ENCODE peak calls at places on chromosome 2, in seven cellular contexts. Z, V, E, O, W, L and X are unnamed samples.

GRCh38 chr2:230362030-230362691 is 35.2 kb downstream of the SP140L start:
- DNase-seq in Z (no peak), V (no peak), E (no peak), O (no peak), W (no peak), L (no peak), X (no peak)

GRCh38 chr2:106167067-106167466 is 27.0 kb downstream of the UXS1 start:
- DNase-seq in Z (no peak), V (no peak), E (no peak), O (no peak), W (no peak), L (no peak), X (no peak)

GRCh38 chr2:33111002-33111446 is 164.3 kb downstream of the LTBP1 start:
- DNase-seq in Z (no peak), V (no peak), E (no peak), O (no peak), W (no peak), L (no peak), X (no peak)

GRCh38 chr2:107542314-107542740 is 284.4 kb upstream of the RGPD4 start:
- DNase-seq in Z (no peak), V (no peak), E (no peak), O (no peak), W (no peak), L (no peak), X (no peak)

GRCh38 chr2:40016151-40016885 is 237.3 kb upstream of the THUMPD2 start:
- DNase-seq in Z (no peak), V (no peak), E (no peak), O (no peak), W (no peak), L (no peak), X (no peak)

GRCh38 chr2:128819092-128819491 is 500.4 kb upstream of the HS6ST1 start:
- DNase-seq in Z (no peak), V (no peak), E (no peak), O (no peak), W (no peak), L (no peak), X (no peak)

GRCh38 chr2:41618754-41619153 is 429.1 kb upstream of the PKDCC start:
- DNase-seq in Z (no peak), V (no peak), E (no peak), O (no peak), W (no peak), L (no peak), X (no peak)

GRCh38 chr2:235958631-235959395 is 209.4 kb downstream of the GBX2 start:
- DNase-seq in Z (no peak), V (no peak), E (no peak), O (no peak), W (no peak), L (no peak), X (no peak)

GRCh38 chr2:151808258-151809072 is 19.8 kb downstream of the ARL5A start:
- DNase-seq in Z (no peak), V (no peak), E (no peak), O (no peak), W (no peak), L (no peak), X (no peak)

GRCh38 chr2:60560734-60561649 is 7.5 kb upstream of the BCL11A start:
- DNase-seq in Z (no peak), V (peak; percentile 46), E (no peak), O (peak; percentile 28), W (peak; percentile 55), L (no peak), X (no peak)

GRCh38 chr2:48600204-48600813 is 17.3 kb upstream of the GTF2A1L start:
- DNase-seq in Z (peak; percentile 21), V (peak; percentile 37), E (no peak), O (no peak), W (peak; percentile 21), L (peak; percentile 36), X (no peak)

GRCh38 chr2:150872919-150873772 is 385.7 kb upstream of the RND3 start:
- DNase-seq in Z (no peak), V (no peak), E (no peak), O (no peak), W (no peak), L (no peak), X (no peak)

GRCh38 chr2:12543452-12544220 is 173.1 kb upstream of the TRIB2 start:
- DNase-seq in Z (no peak), V (peak; percentile 5), E (no peak), O (no peak), W (no peak), L (no peak), X (no peak)

GRCh38 chr2:12549641-12550040 is 167.1 kb upstream of the TRIB2 start:
- DNase-seq in Z (no peak), V (no peak), E (no peak), O (no peak), W (no peak), L (no peak), X (no peak)

GRCh38 chr2:12544221-12544558 is 172.5 kb upstream of the TRIB2 start:
- DNase-seq in Z (no peak), V (peak; percentile 56), E (no peak), O (no peak), W (peak; percentile 17), L (no peak), X (no peak)

GRCh38 chr2:12548906-12549305 is 167.8 kb upstream of the TRIB2 start:
- DNase-seq in Z (no peak), V (no peak), E (no peak), O (no peak), W (no peak), L (no peak), X (no peak)

GRCh38 chr2:12547771-12548170 is 169.0 kb upstream of the TRIB2 start:
- DNase-seq in Z (no peak), V (no peak), E (no peak), O (no peak), W (no peak), L (no peak), X (no peak)
- TF ChIP-seq CTCF in Z (no peak), V (no peak), E (no peak), O (no peak), W (no peak), L (peak; percentile 13), X (no peak)

GRCh38 chr2:232532406-232532805 is 6.4 kb downstream of the CHRND start:
- DNase-seq in Z (no peak), V (no peak), E (no peak), O (no peak), W (no peak), L (no peak), X (no peak)
- TF ChIP-seq CTCF in Z (no peak), V (no peak), E (no peak), O (no peak), W (no peak), L (no peak), X (no peak)

DNA sequence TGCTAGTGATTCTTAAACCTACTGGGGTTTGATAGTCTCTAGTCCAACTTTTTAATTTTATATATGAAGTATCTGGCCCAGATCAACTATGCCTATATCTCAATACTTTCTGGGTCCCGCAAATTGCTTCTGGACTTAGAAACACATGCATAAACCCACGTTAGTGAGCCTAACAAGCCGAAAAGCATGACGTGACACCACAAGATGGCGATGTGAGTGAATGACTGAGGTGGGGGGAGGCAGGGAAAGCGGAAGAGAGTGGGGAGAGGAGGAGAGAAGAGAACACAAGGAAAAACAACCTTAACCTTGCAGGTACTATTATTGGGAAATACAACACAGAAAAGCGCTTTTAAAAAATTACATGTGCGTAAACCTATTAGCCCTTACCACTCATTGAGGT is 13.8 kb downstream of the PDIA6 start:
- DNase-seq in Z (no peak), V (no peak), E (no peak), O (no peak), W (no peak), L (no peak), X (no peak)
- TF ChIP-seq CTCF in Z (peak; percentile 23), V (no peak), E (no peak), O (no peak), W (no peak), L (no peak), X (peak; percentile 14)

GRCh38 chr2:219595250-219595649 is 2.4 kb upstream of the STK11IP start:
- DNase-seq in Z (no peak), V (no peak), E (no peak), O (no peak), W (no peak), L (no peak), X (no peak)
- TF ChIP-seq CTCF in Z (peak; percentile 25), V (no peak), E (no peak), O (no peak), W (no peak), L (no peak), X (no peak)

GRCh38 chr2:10346929-10347558 is 44.3 kb downstream of the HPCAL1 start:
- DNase-seq in Z (no peak), V (no peak), E (no peak), O (no peak), W (no peak), L (no peak), X (no peak)
- TF ChIP-seq CTCF in Z (no peak), V (no peak), E (no peak), O (no peak), W (no peak), L (no peak), X (no peak)

GRCh38 chr2:9260411-9261037 is 53.9 kb downstream of the ASAP2 start:
- DNase-seq in Z (no peak), V (no peak), E (no peak), O (no peak), W (no peak), L (no peak), X (no peak)

GRCh38 chr2:9258953-9259399 is 52.4 kb downstream of the ASAP2 start:
- DNase-seq in Z (no peak), V (no peak), E (no peak), O (no peak), W (no peak), L (no peak), X (no peak)

GRCh38 chr2:9263388-9263787 is 56.8 kb downstream of the ASAP2 start:
- DNase-seq in Z (no peak), V (no peak), E (no peak), O (no peak), W (no peak), L (no peak), X (no peak)

GRCh38 chr2:9262671-9263171 is 56.1 kb downstream of the ASAP2 start:
- DNase-seq in Z (no peak), V (no peak), E (no peak), O (no peak), W (no peak), L (no peak), X (no peak)

GRCh38 chr2:9261231-9261883 is 54.7 kb downstream of the ASAP2 start:
- DNase-seq in Z (no peak), V (no peak), E (no peak), O (no peak), W (no peak), L (no peak), X (no peak)
- TF ChIP-seq CTCF in Z (no peak), V (no peak), E (no peak), O (no peak), W (no peak), L (no peak), X (no peak)

GRCh38 chr2:54768772-54769428 is 45.4 kb downstream of the EML6 start:
- DNase-seq in Z (no peak), V (no peak), E (no peak), O (no peak), W (no peak), L (no peak), X (no peak)

GRCh38 chr2:54760310-54760709 is 36.8 kb downstream of the EML6 start:
- DNase-seq in Z (no peak), V (peak; percentile 33), E (no peak), O (no peak), W (no peak), L (no peak), X (no peak)

GRCh38 chr2:54767921-54768320 is 44.5 kb downstream of the EML6 start:
- DNase-seq in Z (no peak), V (peak; percentile 18), E (no peak), O (no peak), W (peak; percentile 24), L (no peak), X (no peak)

GRCh38 chr2:54763636-54764291 is 40.3 kb downstream of the EML6 start:
- DNase-seq in Z (no peak), V (peak; percentile 24), E (no peak), O (no peak), W (peak; percentile 33), L (peak; percentile 31), X (no peak)
- TF ChIP-seq CTCF in Z (peak; percentile 28), V (peak; percentile 51), E (no peak), O (no peak), W (peak; percentile 59), L (no peak), X (peak; percentile 31)